ENCODE peak calls at places on chromosomes 5 and 9, in seven cellular contexts. J is prostate gland, O is psoas muscle, B is stomach, K is astrocyte, W is IMR-90, I is ovary. F is an unnamed sample. For H3K4me1, the result is how much of the 10 kb centered on the place peaks cover.

GRCh38 chr9:137550958-137551655 is 572 bp upstream of the MRPL41 start:
- DNase-seq in B (no peak), O (peak), J (peak), K (no peak), I (peak), W (peak), F (peak)

GRCh38 chr5:181100121-181101015 is 30.6 kb downstream of the OR2V1 start:
- DNase-seq in J (no peak), I (no peak), O (no peak), W (no peak), B (no peak), K (no peak), F (no peak)

GRCh38 chr9:113541019-113541900 is 77.7 kb downstream of the RGS3 start:
- DNase-seq in W (peak), B (peak), K (peak), I (no peak), J (no peak), O (no peak), F (no peak)

GRCh38 chr5:118611332-118611945 is 376.9 kb downstream of the DTWD2 start:
- DNase-seq in J (no peak), O (no peak), W (peak), I (no peak), B (peak), K (no peak), F (no peak)

GRCh38 chr9:97759611-97760288 is 62.6 kb upstream of the XPA start:
- DNase-seq in W (no peak), O (no peak), I (no peak), B (no peak), K (no peak), J (no peak), F (no peak)

GRCh38 chr5:160434022-160434531 is 12.4 kb downstream of the PTTG1 start:
- DNase-seq in B (no peak), J (no peak), I (no peak), K (peak), O (no peak), W (no peak), F (peak)

GRCh38 chr5:135031813-135032612 is 2.0 kb downstream of the PITX1 start:
- DNase-seq in O (no peak), W (no peak), I (no peak), B (no peak), J (no peak), K (no peak), F (peak)

GRCh38 chr5:126971455-126972019 is 58.8 kb downstream of the MARCHF3 start:
- DNase-seq in B (no peak), O (no peak), J (no peak), I (no peak), K (no peak), W (no peak), F (no peak)

GRCh38 chr9:16866542-16866941 is 3.9 kb downstream of the BNC2 start:
- DNase-seq in O (no peak), K (peak), W (peak), J (no peak), I (no peak), B (no peak), F (no peak)

GRCh38 chr5:149053027-149053705 is 9.7 kb downstream of the SH3TC2 start:
- DNase-seq in W (peak), J (peak), I (no peak), B (no peak), O (no peak), K (peak), F (no peak)

GRCh38 chr9:18438300-18438925 is 35.5 kb upstream of the ADAMTSL1 start:
- DNase-seq in B (peak), O (peak), I (peak), K (peak), W (peak), J (peak), F (peak)

GRCh38 chr9:115673599-115673998 is 480.0 kb upstream of the PAPPA start:
- DNase-seq in O (no peak), K (peak), I (no peak), B (no peak), W (peak), J (no peak), F (no peak)

GRCh38 chr5:154038241-154038603 is 488 bp downstream of the FAM114A2 start:
- DNase-seq in W (no peak), I (no peak), O (no peak), J (peak), K (no peak), B (no peak), F (no peak)

GRCh38 chr9:94911986-94912635 is 185.6 kb downstream of the AOPEP start:
- DNase-seq in I (no peak), O (no peak), W (no peak), J (no peak), K (no peak), B (no peak), F (no peak)

GRCh38 chr9:130713286-130713975 is 19.9 kb downstream of the EXOSC2 start:
- DNase-seq in O (peak), W (peak), B (no peak), J (no peak), K (no peak), I (no peak), F (peak)

GRCh38 chr5:145776886-145777285 is 58.3 kb downstream of the PRELID2 start:
- DNase-seq in K (peak), I (no peak), O (no peak), W (peak), B (no peak), J (no peak), F (no peak)

GRCh38 chr9:127263664-127264063 is 910 bp upstream of the GARNL3 start:
- DNase-seq in K (no peak), O (no peak), W (peak), J (peak), B (no peak), I (no peak), F (no peak)

GRCh38 chr5:7742241-7742656 is 108.7 kb downstream of the CFAP90 start:
- DNase-seq in B (peak), K (peak), J (no peak), O (no peak), I (no peak), W (no peak), F (no peak)

GRCh38 chr5:77645158-77645994 is 6.9 kb upstream of the OTP start:
- DNase-seq in K (no peak), B (peak), W (no peak), I (no peak), J (no peak), O (no peak), F (no peak)

GRCh38 chr5:132065351-132065937 is 5.0 kb downstream of the IL3 start:
- DNase-seq in B (peak), O (peak), W (peak), J (no peak), I (no peak), K (peak), F (peak)

GRCh38 chr5:109410389-109411174 is 808 bp upstream of the PJA2 start:
- DNase-seq in K (peak), J (peak), I (peak), W (peak), O (peak), B (peak), F (peak)

GRCh38 chr5:134735243-134735642 is 3.1 kb upstream of the CAMLG start:
- DNase-seq in K (no peak), B (no peak), O (no peak), J (no peak), W (no peak), I (no peak), F (no peak)

GRCh38 chr5:62578540-62578939 is at the start of gene LRRC70:
- DNase-seq in J (no peak), K (peak), I (no peak), B (no peak), O (no peak), W (peak), F (no peak)

GRCh38 chr9:116980582-116980981 is 293.5 kb downstream of the TRIM32 start:
- DNase-seq in O (no peak), K (no peak), I (no peak), W (no peak), B (no peak), J (no peak), F (no peak)

GRCh38 chr9:82911997-82912396 is 150.9 kb downstream of the RASEF start:
- DNase-seq in W (no peak), O (no peak), K (no peak), J (no peak), I (no peak), B (no peak), F (no peak)

DNA sequence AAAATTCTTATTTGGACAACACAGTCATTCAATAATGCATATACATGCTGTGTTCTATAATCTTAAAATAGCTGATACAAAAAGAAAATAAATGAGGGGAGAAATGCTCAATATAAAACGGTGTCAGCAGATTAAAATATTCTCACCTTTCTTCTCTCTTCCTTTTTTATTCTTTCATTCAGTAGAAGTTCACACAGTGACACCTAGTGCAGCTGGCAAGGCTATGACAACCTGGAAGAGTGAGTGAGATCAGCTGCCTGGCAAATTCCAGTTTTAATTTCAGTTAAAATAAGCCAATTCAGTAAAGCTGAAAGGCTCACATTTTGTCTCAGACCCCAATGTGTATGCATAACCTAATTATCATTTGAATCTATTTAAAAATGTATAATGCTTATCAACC is 150.3 kb downstream of the RASEF start:
- DNase-seq in B (no peak), J (no peak), K (no peak), W (no peak), O (no peak), I (no peak), F (no peak)
- TF ChIP-seq CTCF in B (no peak), J (no peak), K (peak), W (no peak), O (no peak), I (no peak), F (no peak)

GRCh38 chr9:14033067-14033466 is 280.9 kb downstream of the NFIB start:
- DNase-seq in K (no peak), J (no peak), I (no peak), W (no peak), B (no peak), O (no peak), F (no peak)
- H3K4me1 ChIP-seq in K (under half), J (under half), I (under half), W (under half), B (under half), O (under half), F (under half)

GRCh38 chr5:95842955-95843544 is 20.5 kb upstream of the GLRX start:
- DNase-seq in W (peak), K (peak), O (peak), B (peak), J (no peak), I (no peak), F (peak)
- H3K27ac ChIP-seq in W (peak), K (peak), O (peak), B (peak), J (peak), I (no peak), F (peak)

GRCh38 chr5:139517683-139518564 is 35.4 kb upstream of the STING1 start:
- DNase-seq in B (peak), K (peak), O (peak), I (peak), W (peak), J (peak), F (peak)

GRCh38 chr5:139514486-139514856 is 31.9 kb upstream of the STING1 start:
- DNase-seq in B (no peak), O (no peak), W (no peak), K (no peak), I (no peak), J (no peak), F (no peak)

GRCh38 chr5:139513852-139514485 is 31.4 kb upstream of the STING1 start:
- DNase-seq in W (no peak), K (no peak), O (no peak), B (no peak), I (no peak), J (no peak), F (no peak)
- TF ChIP-seq CTCF in W (no peak), K (no peak), O (no peak), B (no peak), I (no peak), J (no peak), F (no peak)

GRCh38 chr9:93030642-93031628 is 27.6 kb upstream of the SUSD3 start:
- DNase-seq in W (no peak), J (no peak), I (no peak), K (no peak), B (no peak), O (no peak), F (no peak)

GRCh38 chr9:93031629-93032431 is 26.7 kb upstream of the SUSD3 start:
- DNase-seq in O (no peak), B (no peak), K (peak), W (no peak), I (no peak), J (no peak), F (no peak)

GRCh38 chr9:93033541-93033940 is 25.0 kb upstream of the SUSD3 start:
- DNase-seq in O (no peak), J (no peak), B (no peak), K (no peak), W (no peak), I (peak), F (no peak)

GRCh38 chr9:93035106-93035660 is 23.3 kb upstream of the SUSD3 start:
- DNase-seq in W (no peak), B (no peak), O (no peak), J (no peak), I (no peak), K (no peak), F (no peak)

GRCh38 chr9:93032545-93032944 is 26.0 kb upstream of the SUSD3 start:
- DNase-seq in K (no peak), I (no peak), O (no peak), W (no peak), J (no peak), B (no peak), F (no peak)
- H3K4me1 ChIP-seq in K (under half), I (under half), O (under half), W (under half), J (under half), B (under half), F (under half)

GRCh38 chr9:126151031-126151670 is 175.5 kb upstream of the MVB12B start:
- DNase-seq in I (peak), W (no peak), J (no peak), O (no peak), B (peak), K (no peak), F (peak)
- H3K27ac ChIP-seq in I (no peak), W (no peak), J (no peak), O (no peak), B (no peak), K (no peak), F (no peak)

F was measured in kidney.